ENCODE peak calls at places on chromosomes 16 and 17, in ten cellular contexts. Q is T-helper 1 cell; M is vagina; B is right atrium auricular region; D is naive thymus-derived CD4-positive, alpha-beta T cell; W is HT1080; O is CD14-positive monocyte; Z is brain microvascular endothelial cell; I is NCI-H1048; A is NCI-H146. K is an unnamed sample.

GRCh38 chr16:87661561-87661960 is 59.3 kb downstream of the JPH3 start:
- DNase-seq in M (no peak), I (no peak), B (no peak), O (no peak), A (no peak), Z (peak; percentile 29), W (peak; percentile 15), D (no peak), Q (peak; percentile 17), K (no peak)

GRCh38 chr17:35479271-35479670 is 30.7 kb upstream of the SLFN13 start:
- DNase-seq in W (no peak), A (no peak), I (no peak), Q (no peak), M (no peak), D (no peak), Z (no peak), B (no peak), O (no peak), K (no peak)

GRCh38 chr16:87582221-87582965 is 19.9 kb upstream of the JPH3 start:
- DNase-seq in O (no peak), I (no peak), A (no peak), D (no peak), W (no peak), M (no peak), Q (no peak), B (peak; percentile 86), Z (peak; percentile 78), K (no peak)

GRCh38 chr16:83967838-83968482 is at the start of gene NECAB2:
- DNase-seq in Q (no peak), B (no peak), Z (no peak), W (no peak), D (no peak), A (peak; percentile 44), I (no peak), O (peak; percentile 52), M (no peak), K (no peak)

GRCh38 chr17:55962931-55963378 is 190.3 kb upstream of the ANKFN1 start:
- DNase-seq in W (no peak), A (no peak), Z (no peak), I (no peak), B (no peak), Q (no peak), D (no peak), O (no peak), M (no peak), K (no peak)

GRCh38 chr16:87016636-87017035 is 300.6 kb downstream of the C16orf95 start:
- DNase-seq in O (no peak), W (no peak), B (no peak), Z (no peak), D (no peak), A (no peak), M (no peak), Q (no peak), I (no peak), K (no peak)

GRCh38 chr17:77882481-77883212 is 75.9 kb upstream of the TNRC6C start:
- DNase-seq in M (no peak), A (no peak), D (peak; percentile 97), Z (peak; percentile 85), B (peak; percentile 88), I (no peak), W (peak; percentile 59), Q (peak; percentile 94), O (peak; percentile 92), K (no peak)

GRCh38 chr16:67326472-67327309 is at the start of the genes KCTD19 and LRRC36:
- DNase-seq in I (no peak), Z (no peak), O (peak; percentile 49), B (no peak), W (no peak), A (peak; percentile 83), D (peak; percentile 17), M (no peak), Q (peak; percentile 24), K (peak; percentile 76)

GRCh38 chr16:31455601-31456314 is 3.5 kb upstream of the ARMC5 start:
- DNase-seq in W (no peak), Z (no peak), D (no peak), Q (peak; percentile 42), M (no peak), B (no peak), A (no peak), I (no peak), O (no peak), K (no peak)